ENCODE peak calls at places on chromosome 6, in four cellular contexts. One of them, this sample, is unnamed.

GRCh38 chr6:116793224-116793623 is 27.7 kb upstream of the FAM162B start:
- DNase-seq in dermis blood vessel endothelial cell: no peak
- DNase-seq in stimulated activated naive CD8-positive, alpha-beta T cell treated with anti-CD3 and anti-CD28 coated beads, Interleukin-15, Interleukin-2, amounts not matched to agents 100 U/mL and 50 U/mL, for 24 hours: no peak
- DNase-seq in NCI-H2029 treated with DMSO at 0.1 percent for 48 hours: no peak
- DNase-seq in this sample: no peak

GRCh38 chr6:20400476-20401402 is 940 bp upstream of the E2F3 start:
- DNase-seq in dermis blood vessel endothelial cell: peak
- DNase-seq in NCI-H2029 treated with DMSO at 0.1 percent for 48 hours: peak
- DNase-seq in stimulated activated naive CD8-positive, alpha-beta T cell treated with anti-CD3 and anti-CD28 coated beads, Interleukin-15, Interleukin-2, amounts not matched to agents 100 U/mL and 50 U/mL, for 24 hours: peak
- DNase-seq in this sample: peak

GRCh38 chr6:53691667-53692133 is 26.1 kb upstream of the KLHL31 start:
- DNase-seq in NCI-H2029 treated with DMSO at 0.1 percent for 48 hours: no peak
- DNase-seq in stimulated activated naive CD8-positive, alpha-beta T cell treated with anti-CD3 and anti-CD28 coated beads, Interleukin-15, Interleukin-2, amounts not matched to agents 100 U/mL and 50 U/mL, for 24 hours: no peak
- DNase-seq in dermis blood vessel endothelial cell: no peak
- DNase-seq in this sample: no peak

GRCh38 chr6:155274106-155274505 is 10.3 kb downstream of the CLDN20 start:
- DNase-seq in NCI-H2029 treated with DMSO at 0.1 percent for 48 hours: no peak
- DNase-seq in dermis blood vessel endothelial cell: no peak
- DNase-seq in stimulated activated naive CD8-positive, alpha-beta T cell treated with anti-CD3 and anti-CD28 coated beads, Interleukin-15, Interleukin-2, amounts not matched to agents 100 U/mL and 50 U/mL, for 24 hours: no peak
- DNase-seq in this sample: no peak

GRCh38 chr6:118725944-118726343 is 74.6 kb upstream of the CEP85L start:
- DNase-seq in NCI-H2029 treated with DMSO at 0.1 percent for 48 hours: no peak
- DNase-seq in dermis blood vessel endothelial cell: no peak
- DNase-seq in stimulated activated naive CD8-positive, alpha-beta T cell treated with anti-CD3 and anti-CD28 coated beads, Interleukin-15, Interleukin-2, amounts not matched to agents 100 U/mL and 50 U/mL, for 24 hours: peak
- DNase-seq in this sample: no peak

GRCh38 chr6:27143474-27144026 is 104.0 kb upstream of the PRSS16 start:
- DNase-seq in stimulated activated naive CD8-positive, alpha-beta T cell treated with anti-CD3 and anti-CD28 coated beads, Interleukin-15, Interleukin-2, amounts not matched to agents 100 U/mL and 50 U/mL, for 24 hours: no peak
- DNase-seq in dermis blood vessel endothelial cell: no peak
- DNase-seq in NCI-H2029 treated with DMSO at 0.1 percent for 48 hours: no peak
- DNase-seq in this sample: no peak

GRCh38 chr6:20208687-20209378 is 3.4 kb downstream of the MBOAT1 start:
- DNase-seq in stimulated activated naive CD8-positive, alpha-beta T cell treated with anti-CD3 and anti-CD28 coated beads, Interleukin-15, Interleukin-2, amounts not matched to agents 100 U/mL and 50 U/mL, for 24 hours: no peak
- DNase-seq in dermis blood vessel endothelial cell: no peak
- DNase-seq in NCI-H2029 treated with DMSO at 0.1 percent for 48 hours: no peak
- DNase-seq in this sample: no peak

GRCh38 chr6:93318127-93318526 is 101.2 kb downstream of the EPHA7 start:
- DNase-seq in stimulated activated naive CD8-positive, alpha-beta T cell treated with anti-CD3 and anti-CD28 coated beads, Interleukin-15, Interleukin-2, amounts not matched to agents 100 U/mL and 50 U/mL, for 24 hours: no peak
- DNase-seq in NCI-H2029 treated with DMSO at 0.1 percent for 48 hours: no peak
- DNase-seq in dermis blood vessel endothelial cell: no peak
- DNase-seq in this sample: no peak

GRCh38 chr6:90170601-90171000 is 126.0 kb downstream of the BACH2 start:
- DNase-seq in dermis blood vessel endothelial cell: no peak
- DNase-seq in NCI-H2029 treated with DMSO at 0.1 percent for 48 hours: no peak
- DNase-seq in stimulated activated naive CD8-positive, alpha-beta T cell treated with anti-CD3 and anti-CD28 coated beads, Interleukin-15, Interleukin-2, amounts not matched to agents 100 U/mL and 50 U/mL, for 24 hours: no peak
- DNase-seq in this sample: no peak

GRCh38 chr6:24329451-24329850 is 28.4 kb downstream of the DCDC2 start:
- DNase-seq in NCI-H2029 treated with DMSO at 0.1 percent for 48 hours: no peak
- DNase-seq in dermis blood vessel endothelial cell: no peak
- DNase-seq in stimulated activated naive CD8-positive, alpha-beta T cell treated with anti-CD3 and anti-CD28 coated beads, Interleukin-15, Interleukin-2, amounts not matched to agents 100 U/mL and 50 U/mL, for 24 hours: no peak
- DNase-seq in this sample: no peak

GRCh38 chr6:104958178-104958520 is 1.2 kb downstream of the LIN28B start:
- DNase-seq in NCI-H2029 treated with DMSO at 0.1 percent for 48 hours: no peak
- DNase-seq in stimulated activated naive CD8-positive, alpha-beta T cell treated with anti-CD3 and anti-CD28 coated beads, Interleukin-15, Interleukin-2, amounts not matched to agents 100 U/mL and 50 U/mL, for 24 hours: no peak
- DNase-seq in dermis blood vessel endothelial cell: no peak
- DNase-seq in this sample: no peak

GRCh38 chr6:129448965-129449364 is 261.0 kb downstream of the ARHGAP18 start:
- DNase-seq in dermis blood vessel endothelial cell: no peak
- DNase-seq in NCI-H2029 treated with DMSO at 0.1 percent for 48 hours: no peak
- DNase-seq in stimulated activated naive CD8-positive, alpha-beta T cell treated with anti-CD3 and anti-CD28 coated beads, Interleukin-15, Interleukin-2, amounts not matched to agents 100 U/mL and 50 U/mL, for 24 hours: no peak
- DNase-seq in this sample: no peak

GRCh38 chr6:52022675-52023074 is 64.7 kb downstream of the PKHD1 start:
- DNase-seq in stimulated activated naive CD8-positive, alpha-beta T cell treated with anti-CD3 and anti-CD28 coated beads, Interleukin-15, Interleukin-2, amounts not matched to agents 100 U/mL and 50 U/mL, for 24 hours: no peak
- DNase-seq in NCI-H2029 treated with DMSO at 0.1 percent for 48 hours: no peak
- DNase-seq in dermis blood vessel endothelial cell: no peak
- DNase-seq in this sample: no peak

GRCh38 chr6:42693725-42694323 is 28.6 kb downstream of the PRPH2 start:
- DNase-seq in stimulated activated naive CD8-positive, alpha-beta T cell treated with anti-CD3 and anti-CD28 coated beads, Interleukin-15, Interleukin-2, amounts not matched to agents 100 U/mL and 50 U/mL, for 24 hours: no peak
- DNase-seq in dermis blood vessel endothelial cell: no peak
- DNase-seq in NCI-H2029 treated with DMSO at 0.1 percent for 48 hours: no peak
- DNase-seq in this sample: no peak

GRCh38 chr6:147438758-147439528 is 69.5 kb upstream of the SAMD5 start:
- DNase-seq in stimulated activated naive CD8-positive, alpha-beta T cell treated with anti-CD3 and anti-CD28 coated beads, Interleukin-15, Interleukin-2, amounts not matched to agents 100 U/mL and 50 U/mL, for 24 hours: no peak
- DNase-seq in NCI-H2029 treated with DMSO at 0.1 percent for 48 hours: no peak
- DNase-seq in dermis blood vessel endothelial cell: no peak
- DNase-seq in this sample: no peak

GRCh38 chr6:122894791-122895190 is 101.2 kb upstream of the CLVS2 start:
- DNase-seq in dermis blood vessel endothelial cell: no peak
- DNase-seq in NCI-H2029 treated with DMSO at 0.1 percent for 48 hours: no peak
- DNase-seq in stimulated activated naive CD8-positive, alpha-beta T cell treated with anti-CD3 and anti-CD28 coated beads, Interleukin-15, Interleukin-2, amounts not matched to agents 100 U/mL and 50 U/mL, for 24 hours: no peak
- DNase-seq in this sample: no peak

GRCh38 chr6:9140181-9140580 is 704.8 kb upstream of the SLC35B3 start:
- DNase-seq in dermis blood vessel endothelial cell: no peak
- DNase-seq in stimulated activated naive CD8-positive, alpha-beta T cell treated with anti-CD3 and anti-CD28 coated beads, Interleukin-15, Interleukin-2, amounts not matched to agents 100 U/mL and 50 U/mL, for 24 hours: no peak
- DNase-seq in NCI-H2029 treated with DMSO at 0.1 percent for 48 hours: peak
- DNase-seq in this sample: peak

GRCh38 chr6:169559001-169559441 is 142.8 kb downstream of the WDR27 start:
- DNase-seq in dermis blood vessel endothelial cell: no peak
- DNase-seq in stimulated activated naive CD8-positive, alpha-beta T cell treated with anti-CD3 and anti-CD28 coated beads, Interleukin-15, Interleukin-2, amounts not matched to agents 100 U/mL and 50 U/mL, for 24 hours: no peak
- DNase-seq in NCI-H2029 treated with DMSO at 0.1 percent for 48 hours: no peak
- DNase-seq in this sample: no peak

GRCh38 chr6:128889870-128890269 is 6.9 kb downstream of the LAMA2 start:
- DNase-seq in NCI-H2029 treated with DMSO at 0.1 percent for 48 hours: no peak
- DNase-seq in stimulated activated naive CD8-positive, alpha-beta T cell treated with anti-CD3 and anti-CD28 coated beads, Interleukin-15, Interleukin-2, amounts not matched to agents 100 U/mL and 50 U/mL, for 24 hours: no peak
- DNase-seq in dermis blood vessel endothelial cell: no peak
- DNase-seq in this sample: no peak

GRCh38 chr6:56088641-56089040 is 158.7 kb downstream of the COL21A1 start:
- DNase-seq in NCI-H2029 treated with DMSO at 0.1 percent for 48 hours: no peak
- DNase-seq in dermis blood vessel endothelial cell: no peak
- DNase-seq in stimulated activated naive CD8-positive, alpha-beta T cell treated with anti-CD3 and anti-CD28 coated beads, Interleukin-15, Interleukin-2, amounts not matched to agents 100 U/mL and 50 U/mL, for 24 hours: no peak
- DNase-seq in this sample: no peak

GRCh38 chr6:101393291-101394251 is at the start of gene GRIK2:
- DNase-seq in NCI-H2029 treated with DMSO at 0.1 percent for 48 hours: peak
- DNase-seq in stimulated activated naive CD8-positive, alpha-beta T cell treated with anti-CD3 and anti-CD28 coated beads, Interleukin-15, Interleukin-2, amounts not matched to agents 100 U/mL and 50 U/mL, for 24 hours: peak
- DNase-seq in dermis blood vessel endothelial cell: peak
- DNase-seq in this sample: peak

GRCh38 chr6:170097505-170098427 is 193.1 kb downstream of the DLL1 start:
- DNase-seq in NCI-H2029 treated with DMSO at 0.1 percent for 48 hours: no peak
- DNase-seq in stimulated activated naive CD8-positive, alpha-beta T cell treated with anti-CD3 and anti-CD28 coated beads, Interleukin-15, Interleukin-2, amounts not matched to agents 100 U/mL and 50 U/mL, for 24 hours: no peak
- DNase-seq in dermis blood vessel endothelial cell: no peak
- DNase-seq in this sample: no peak

GRCh38 chr6:158999154-158999668 is 791 bp downstream of the RSPH3 start:
- DNase-seq in stimulated activated naive CD8-positive, alpha-beta T cell treated with anti-CD3 and anti-CD28 coated beads, Interleukin-15, Interleukin-2, amounts not matched to agents 100 U/mL and 50 U/mL, for 24 hours: no peak
- DNase-seq in dermis blood vessel endothelial cell: no peak
- DNase-seq in NCI-H2029 treated with DMSO at 0.1 percent for 48 hours: no peak
- DNase-seq in this sample: no peak

GRCh38 chr6:135221505-135221904 is 40.4 kb downstream of the MYB start:
- DNase-seq in NCI-H2029 treated with DMSO at 0.1 percent for 48 hours: no peak
- DNase-seq in stimulated activated naive CD8-positive, alpha-beta T cell treated with anti-CD3 and anti-CD28 coated beads, Interleukin-15, Interleukin-2, amounts not matched to agents 100 U/mL and 50 U/mL, for 24 hours: no peak
- DNase-seq in dermis blood vessel endothelial cell: no peak
- DNase-seq in this sample: no peak

GRCh38 chr6:128463942-128464341 is 56.5 kb downstream of the PTPRK start:
- DNase-seq in NCI-H2029 treated with DMSO at 0.1 percent for 48 hours: no peak
- DNase-seq in dermis blood vessel endothelial cell: peak
- DNase-seq in stimulated activated naive CD8-positive, alpha-beta T cell treated with anti-CD3 and anti-CD28 coated beads, Interleukin-15, Interleukin-2, amounts not matched to agents 100 U/mL and 50 U/mL, for 24 hours: no peak
- DNase-seq in this sample: no peak

GRCh38 chr6:54267798-54268197 is 40.4 kb upstream of the TINAG start:
- DNase-seq in dermis blood vessel endothelial cell: peak
- DNase-seq in stimulated activated naive CD8-positive, alpha-beta T cell treated with anti-CD3 and anti-CD28 coated beads, Interleukin-15, Interleukin-2, amounts not matched to agents 100 U/mL and 50 U/mL, for 24 hours: no peak
- DNase-seq in NCI-H2029 treated with DMSO at 0.1 percent for 48 hours: no peak
- DNase-seq in this sample: peak

GRCh38 chr6:139820191-139820590 is 445.7 kb upstream of the CITED2 start:
- DNase-seq in dermis blood vessel endothelial cell: peak
- DNase-seq in stimulated activated naive CD8-positive, alpha-beta T cell treated with anti-CD3 and anti-CD28 coated beads, Interleukin-15, Interleukin-2, amounts not matched to agents 100 U/mL and 50 U/mL, for 24 hours: no peak
- DNase-seq in NCI-H2029 treated with DMSO at 0.1 percent for 48 hours: no peak
- DNase-seq in this sample: no peak

GRCh38 chr6:25637946-25638345 is 14.1 kb upstream of the SCGN start:
- DNase-seq in NCI-H2029 treated with DMSO at 0.1 percent for 48 hours: peak
- DNase-seq in stimulated activated naive CD8-positive, alpha-beta T cell treated with anti-CD3 and anti-CD28 coated beads, Interleukin-15, Interleukin-2, amounts not matched to agents 100 U/mL and 50 U/mL, for 24 hours: no peak
- DNase-seq in dermis blood vessel endothelial cell: no peak
- DNase-seq in this sample: peak

GRCh38 chr6:152404458-152404857 is 232.7 kb downstream of the SYNE1 start:
- DNase-seq in NCI-H2029 treated with DMSO at 0.1 percent for 48 hours: no peak
- DNase-seq in stimulated activated naive CD8-positive, alpha-beta T cell treated with anti-CD3 and anti-CD28 coated beads, Interleukin-15, Interleukin-2, amounts not matched to agents 100 U/mL and 50 U/mL, for 24 hours: no peak
- DNase-seq in dermis blood vessel endothelial cell: no peak
- DNase-seq in this sample: no peak

This sample was measured in NCI-H510A treated with DMSO at 0.1 percent for 48 hours.